ENCODE peak calls at places on chromosome 12, in five cellular contexts. X is NCI-H1105 treated with DMSO at 0.1 percent for 48 hours; H is immature natural killer cell; Y is HS-27A; U is naive thymus-derived CD4-positive, alpha-beta T cell. A is an unnamed sample.

GRCh38 chr12:27999970-28000369 is 27.4 kb upstream of the PTHLH start:
- DNase-seq in Y (peak), U (no peak), X (no peak), H (no peak), A (no peak)

GRCh38 chr12:99282670-99283069 is 364.9 kb upstream of the GARIN6 start:
- DNase-seq in Y (no peak), U (no peak), X (no peak), H (no peak), A (no peak)

GRCh38 chr12:5548152-5548933 is 116.4 kb downstream of the NTF3 start:
- DNase-seq in Y (no peak), X (no peak), U (no peak), H (no peak), A (no peak)

GRCh38 chr12:111767362-111768158 is 827 bp downstream of the ALDH2 start:
- DNase-seq in U (no peak), H (no peak), Y (no peak), X (peak), A (no peak)

GRCh38 chr12:108319277-108320234 is 19.6 kb downstream of the CMKLR1 start:
- DNase-seq in X (no peak), Y (no peak), H (no peak), U (no peak), A (no peak)

GRCh38 chr12:56162468-56163290 is 4.5 kb downstream of the MYL6 start:
- DNase-seq in X (no peak), U (no peak), H (no peak), Y (no peak), A (no peak)

GRCh38 chr12:111942557-111942956 is 70.4 kb downstream of the TMEM116 start:
- DNase-seq in Y (peak), X (no peak), U (no peak), H (no peak), A (no peak)

GRCh38 chr12:64099430-64099829 is 122.7 kb downstream of the KICS2 start:
- DNase-seq in Y (peak), U (no peak), H (no peak), X (no peak), A (no peak)

GRCh38 chr12:53101266-53101665 is 2.0 kb upstream of the SOAT2 start:
- DNase-seq in Y (no peak), U (no peak), H (no peak), X (no peak), A (no peak)

GRCh38 chr12:94718114-94718513 is 67.8 kb upstream of the TMCC3 start:
- DNase-seq in Y (no peak), U (no peak), H (no peak), X (no peak), A (no peak)

GRCh38 chr12:53500119-53500775 is 836 bp upstream of the TARBP2 start:
- DNase-seq in H (no peak), U (peak), X (no peak), Y (no peak), A (no peak)

GRCh38 chr12:5904441-5904840 is 40.6 kb downstream of the ANO2 start:
- DNase-seq in H (no peak), U (no peak), X (no peak), Y (no peak), A (no peak)

GRCh38 chr12:2402180-2402579 is 349.4 kb downstream of the CACNA1C start:
- DNase-seq in X (peak), U (no peak), Y (no peak), H (no peak), A (no peak)

GRCh38 chr12:67320614-67321305 is 51.6 kb downstream of the CAND1 start:
- DNase-seq in Y (no peak), X (no peak), U (no peak), H (no peak), A (no peak)

GRCh38 chr12:43336962-43337555 is 214.9 kb downstream of the ADAMTS20 start:
- DNase-seq in Y (no peak), H (no peak), X (peak), U (no peak), A (no peak)

GRCh38 chr12:26530461-26530860 is 302.5 kb downstream of the ITPR2 start:
- DNase-seq in U (no peak), Y (no peak), H (no peak), X (no peak), A (no peak)

GRCh38 chr12:120121766-120122293 is 5.3 kb upstream of the RAB35 start:
- DNase-seq in U (no peak), H (no peak), Y (no peak), X (no peak), A (no peak)

GRCh38 chr12:52354197-52354596 is 13.1 kb downstream of the KRT85 start:
- DNase-seq in U (no peak), X (peak), Y (no peak), H (no peak), A (no peak)

GRCh38 chr12:47417960-47418359 is 287.9 kb downstream of the RPAP3 start:
- DNase-seq in U (no peak), H (no peak), Y (no peak), X (no peak), A (no peak)

GRCh38 chr12:28222081-28222700 is 31.9 kb downstream of the CCDC91 start:
- DNase-seq in U (peak), X (no peak), H (peak), Y (no peak), A (peak)

GRCh38 chr12:10718279-10718821 is 4.8 kb downstream of the YBX3 start:
- DNase-seq in U (no peak), X (no peak), H (no peak), Y (no peak), A (no peak)

GRCh38 chr12:96710127-96710745 is 196.8 kb upstream of the NEDD1 start:
- DNase-seq in Y (no peak), H (no peak), U (no peak), X (no peak), A (no peak)

GRCh38 chr12:92136883-92137582 is 8.6 kb downstream of the BTG1 start:
- DNase-seq in U (no peak), X (no peak), H (no peak), Y (no peak), A (no peak)

GRCh38 chr12:95134085-95134484 is 60.7 kb upstream of the NR2C1 start:
- DNase-seq in Y (no peak), U (no peak), X (no peak), H (no peak), A (no peak)

GRCh38 chr12:104309446-104309993 is 6.0 kb downstream of the EID3 start:
- DNase-seq in X (no peak), H (no peak), U (no peak), Y (no peak), A (no peak)

GRCh38 chr12:119365451-119365850 is 30.9 kb downstream of the CCDC60 start:
- DNase-seq in Y (no peak), H (no peak), U (no peak), X (no peak), A (no peak)

GRCh38 chr12:2958432-2959193 is 584 bp upstream of the TEAD4 start:
- DNase-seq in U (no peak), Y (peak), X (peak), H (no peak), A (no peak)

GRCh38 chr12:3250576-3250975 is 173.4 kb downstream of the TSPAN9 start:
- DNase-seq in X (no peak), Y (no peak), H (no peak), U (no peak), A (no peak)

GRCh38 chr12:112153181-112153899 is 28.0 kb downstream of the TRAFD1 start:
- DNase-seq in X (no peak), H (no peak), Y (no peak), U (no peak), A (no peak)

GRCh38 chr12:68530965-68531364 is 79.7 kb upstream of the RAP1B start:
- DNase-seq in X (no peak), H (no peak), U (no peak), Y (peak), A (no peak)

GRCh38 chr12:129363041-129363440 is 509.8 kb downstream of the GLT1D1 start:
- DNase-seq in U (no peak), Y (no peak), X (no peak), H (no peak), A (no peak)

GRCh38 chr12:98418357-98419075 is 96.9 kb upstream of the TMPO start:
- DNase-seq in H (no peak), Y (peak), X (no peak), U (no peak), A (no peak)

GRCh38 chr12:26520869-26521268 is 312.1 kb downstream of the ITPR2 start:
- DNase-seq in U (no peak), Y (no peak), X (no peak), H (no peak), A (no peak)

GRCh38 chr12:57089259-57090245 is 638 bp downstream of the NAB2 start:
- DNase-seq in X (no peak), H (peak), U (peak), Y (no peak), A (no peak)

GRCh38 chr12:31832740-31833540 is 104.1 kb upstream of the AMN1 start:
- DNase-seq in X (no peak), U (peak), H (peak), Y (no peak), A (peak)

GRCh38 chr12:163406-163986 is 50.5 kb downstream of the SLC6A12 start:
- DNase-seq in H (no peak), Y (no peak), U (no peak), X (no peak), A (no peak)

GRCh38 chr12:3255071-3255470 is 177.9 kb downstream of the TSPAN9 start:
- DNase-seq in X (no peak), Y (no peak), H (no peak), U (no peak), A (no peak)

GRCh38 chr12:4251228-4251891 is 22.2 kb upstream of the CCND2 start:
- DNase-seq in X (no peak), Y (no peak), H (peak), U (peak), A (no peak)

GRCh38 chr12:7134371-7135166 is 4.4 kb downstream of the CLSTN3 start:
- DNase-seq in U (no peak), Y (no peak), H (no peak), X (no peak), A (no peak)

GRCh38 chr12:121085113-121085841 is 46.2 kb upstream of the OASL start:
- DNase-seq in H (no peak), X (no peak), Y (no peak), U (no peak), A (no peak)

A was measured in T-helper 17 cell.